ENCODE peak calls at places on chromosomes 6 and 20, in seven cellular contexts. I is mammary epithelial cell; X is cardiac muscle cell; D is left ventricle myocardium inferior; S is PC-3; K is tibial nerve; R is naive thymus-derived CD4-positive, alpha-beta T cell. G is an unnamed sample.

GRCh38 chr6:84685983-84686584 is 78.3 kb downstream of the TBX18 start:
- DNase-seq in I (peak; percentile 6), X (no peak), D (no peak), S (peak; percentile 74), K (no peak), R (no peak), G (no peak)

GRCh38 chr6:11425431-11425871 is 112.1 kb upstream of the TMEM170B start:
- DNase-seq in I (no peak), X (no peak), D (no peak), S (no peak), K (no peak), R (no peak), G (no peak)

GRCh38 chr6:108268845-108269244 is 8.0 kb upstream of the SNX3 start:
- DNase-seq in I (no peak), X (no peak), D (no peak), S (peak; percentile 33), K (no peak), R (no peak), G (no peak)

GRCh38 chr6:110217255-110217654 is 37.0 kb downstream of the CDC40 start:
- DNase-seq in I (peak; percentile 54), X (no peak), D (no peak), S (no peak), K (no peak), R (no peak), G (no peak)

GRCh38 chr6:83055366-83055964 is 10.2 kb downstream of the UBE3D start:
- DNase-seq in I (no peak), X (peak; percentile 66), D (no peak), S (peak; percentile 60), K (peak; percentile 38), R (no peak), G (no peak)

GRCh38 chr6:71079707-71080106 is 122.8 kb upstream of the B3GAT2 start:
- DNase-seq in I (peak; percentile 49), X (no peak), D (no peak), S (no peak), K (no peak), R (no peak), G (no peak)

GRCh38 chr6:14635933-14636599 is 518.5 kb downstream of the CD83 start:
- DNase-seq in I (no peak), X (no peak), D (no peak), S (no peak), K (no peak), R (no peak), G (no peak)

GRCh38 chr6:166855416-166855815 is 100.9 kb downstream of the RNASET2 start:
- DNase-seq in I (no peak), X (no peak), D (no peak), S (no peak), K (no peak), R (no peak), G (no peak)

GRCh38 chr6:94736231-94736630 is 841.1 kb upstream of the MANEA start:
- DNase-seq in I (no peak), X (no peak), D (no peak), S (no peak), K (no peak), R (no peak), G (no peak)

GRCh38 chr6:106973841-106974336 is 640 bp downstream of the CD24 start:
- DNase-seq in I (peak; percentile 36), X (no peak), D (no peak), S (peak; percentile 30), K (no peak), R (no peak), G (no peak)

GRCh38 chr20:47795214-47795667 is 10.0 kb upstream of the SULF2 start:
- DNase-seq in I (peak; percentile 95), X (peak; percentile 42), D (peak; percentile 28), S (peak; percentile 99), K (no peak), R (no peak), G (peak; percentile 82)

GRCh38 chr6:106966671-106967522 is 7.6 kb downstream of the CD24 start:
- DNase-seq in I (peak; percentile 27), X (no peak), D (no peak), S (no peak), K (no peak), R (no peak), G (no peak)

GRCh38 chr6:134077301-134077700 is 24.9 kb upstream of the SLC2A12 start:
- DNase-seq in I (no peak), X (peak; percentile 66), D (no peak), S (peak; percentile 58), K (no peak), R (no peak), G (no peak)

GRCh38 chr6:117441824-117442264 is 16.1 kb upstream of the ROS1 start:
- DNase-seq in I (peak; percentile 88), X (peak; percentile 89), D (no peak), S (peak; percentile 84), K (no peak), R (no peak), G (no peak)

GRCh38 chr20:56483970-56484369 is 15.5 kb downstream of the RTF2 start:
- DNase-seq in I (no peak), X (no peak), D (no peak), S (no peak), K (no peak), R (no peak), G (no peak)

DNA sequence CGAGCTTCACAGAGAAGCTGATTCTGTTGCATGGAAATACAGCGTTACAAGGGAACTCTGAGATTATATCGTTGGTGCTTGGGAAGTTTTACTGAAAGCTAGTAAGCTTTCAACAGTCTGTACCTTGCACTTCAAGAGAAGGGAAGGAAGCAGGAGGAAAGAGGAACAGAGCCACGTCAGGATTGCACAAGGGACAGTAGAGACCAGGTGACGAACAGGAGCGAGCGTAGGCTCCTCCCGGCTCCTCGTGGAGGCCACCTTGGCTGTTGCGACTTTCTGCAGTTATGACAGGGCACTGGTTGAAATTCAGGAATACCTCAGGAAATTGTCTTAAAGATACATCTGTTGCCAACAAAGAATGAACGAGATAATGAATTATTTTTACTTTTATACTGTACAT is 18.8 kb downstream of the RTF2 start:
- DNase-seq in I (no peak), X (no peak), D (no peak), S (no peak), K (no peak), R (no peak), G (no peak)
- H3K36me3 ChIP-seq in I (peaks cover 18% of the 10 kb centered on the region), X (peaks cover 16% of the 10 kb centered on the region), D (peaks cover 82% of the 10 kb centered on the region), S (peaks cover 65% of the 10 kb centered on the region), K (peaks cover 97% of the 10 kb centered on the region), R (peaks cover 12% of the 10 kb centered on the region), G (peaks cover 2% of the 10 kb centered on the region)

GRCh38 chr20:40925829-40926228 is 102.8 kb upstream of the TOP1 start:
- DNase-seq in I (no peak), X (no peak), D (no peak), S (no peak), K (no peak), R (no peak), G (no peak)

GRCh38 chr20:40933758-40934157 is 94.9 kb upstream of the TOP1 start:
- DNase-seq in I (no peak), X (no peak), D (no peak), S (no peak), K (no peak), R (no peak), G (no peak)

GRCh38 chr20:40932436-40932835 is 96.2 kb upstream of the TOP1 start:
- DNase-seq in I (no peak), X (no peak), D (no peak), S (no peak), K (no peak), R (no peak), G (no peak)

GRCh38 chr20:40930561-40930960 is 98.1 kb upstream of the TOP1 start:
- DNase-seq in I (no peak), X (no peak), D (no peak), S (no peak), K (no peak), R (no peak), G (no peak)

GRCh38 chr20:40931348-40932044 is 97.1 kb upstream of the TOP1 start:
- DNase-seq in I (no peak), X (no peak), D (no peak), S (no peak), K (no peak), R (no peak), G (no peak)
- H3K4me1 ChIP-seq in I (no peaks in the 10 kb centered on the region), X (no peaks in the 10 kb centered on the region), D (no peaks in the 10 kb centered on the region), S (no peaks in the 10 kb centered on the region), K (no peaks in the 10 kb centered on the region), R (no peaks in the 10 kb centered on the region), G (no peaks in the 10 kb centered on the region)

DNA sequence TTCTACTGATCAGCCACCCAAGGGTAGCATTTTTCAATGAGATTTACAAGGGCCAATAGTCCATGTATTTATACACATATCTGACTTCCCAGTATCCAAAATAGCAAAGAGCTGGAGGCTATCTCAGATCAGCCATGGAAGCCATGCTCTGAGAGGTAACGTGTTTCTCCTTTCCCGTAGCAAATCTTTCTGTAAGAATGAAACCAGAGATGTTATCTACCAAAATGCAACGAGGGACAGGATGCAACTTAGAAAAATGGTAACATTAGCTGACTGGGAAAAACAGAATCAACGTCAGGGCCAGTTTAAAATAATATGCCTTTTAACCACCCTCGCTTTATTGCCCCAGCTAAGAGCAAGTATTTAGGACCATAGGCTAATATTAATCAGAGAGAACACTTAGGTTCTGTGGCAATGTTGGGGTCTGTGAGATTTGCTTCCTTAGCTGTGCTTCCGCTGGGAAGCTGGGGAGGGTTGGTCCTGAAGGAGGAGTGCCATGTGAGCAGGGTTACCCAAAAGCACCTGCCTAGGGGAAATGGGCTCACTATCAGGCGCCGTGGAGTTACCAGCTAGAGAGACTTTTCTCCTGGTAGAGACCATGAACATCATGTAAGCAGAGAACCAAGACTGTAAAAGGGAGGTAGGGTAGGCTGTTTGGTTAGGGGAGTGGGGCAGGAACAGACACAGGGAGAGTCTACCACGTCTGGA is 1.2 kb downstream of the ZNF831 start:
- DNase-seq in I (no peak), X (no peak), D (no peak), S (no peak), K (no peak), R (no peak), G (no peak)
- H3K27ac ChIP-seq in I (no peak overlapping the region), X (no peak overlapping the region), D (no peak overlapping the region), S (no peak overlapping the region), K (peak overlapping the region; percentile 79), R (peak overlapping the region; percentile 93), G (no peak overlapping the region)

GRCh38 chr6:39876111-39876510 is 58.2 kb downstream of the MOCS1 start:
- DNase-seq in I (no peak), X (no peak), D (no peak), S (no peak), K (no peak), R (no peak), G (no peak)

GRCh38 chr6:39873439-39873838 is 60.8 kb downstream of the MOCS1 start:
- DNase-seq in I (no peak), X (no peak), D (no peak), S (no peak), K (no peak), R (no peak), G (no peak)

GRCh38 chr6:39865011-39865888 is 69.0 kb downstream of the MOCS1 start:
- DNase-seq in I (peak; percentile 31), X (peak; percentile 74), D (peak; percentile 67), S (peak; percentile 69), K (peak; percentile 87), R (peak; percentile 18), G (peak; percentile 92)

GRCh38 chr6:39867592-39867991 is 66.7 kb downstream of the MOCS1 start:
- DNase-seq in I (no peak), X (no peak), D (no peak), S (no peak), K (no peak), R (no peak), G (no peak)

DNA sequence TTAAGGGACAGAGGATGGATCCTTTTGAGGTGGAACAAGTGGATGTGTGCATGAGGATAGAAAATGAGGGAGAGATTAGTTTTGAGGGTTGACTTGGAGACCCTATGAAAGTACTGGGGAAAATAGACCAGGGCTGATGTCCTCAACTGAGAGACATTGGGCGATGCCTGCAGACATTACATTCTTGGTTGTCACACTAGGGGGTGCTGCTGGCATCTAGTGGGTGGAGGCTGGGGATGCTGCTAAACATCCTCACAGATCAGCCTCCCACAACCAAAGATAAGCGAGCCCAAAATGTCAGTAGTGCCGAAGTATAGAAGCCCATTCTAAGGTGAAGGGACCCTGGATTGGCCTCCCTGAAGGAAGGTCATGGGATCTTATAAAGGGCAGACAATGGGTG is 63.3 kb downstream of the MOCS1 start:
- DNase-seq in I (no peak), X (no peak), D (no peak), S (no peak), K (no peak), R (no peak), G (no peak)
- H3K36me3 ChIP-seq in I (no peaks in the 10 kb centered on the region), X (no peaks in the 10 kb centered on the region), D (peaks cover 62% of the 10 kb centered on the region), S (no peaks in the 10 kb centered on the region), K (peaks cover 91% of the 10 kb centered on the region), R (no peaks in the 10 kb centered on the region), G (peaks cover 14% of the 10 kb centered on the region)